ENCODE peak calls at places on chromosomes 1 and 21, in five cellular contexts. L is NT2/D1, K is A549, Y is GM13977, B is GM23248. F is an unnamed sample.

GRCh38 chr1:163876546-163876945 is 554.8 kb downstream of the NUF2 start:
- DNase-seq in L (no peak), K (no peak), Y (no peak), B (peak), F (no peak)

GRCh38 chr1:218447010-218447689 is 102.0 kb downstream of the TGFB2 start:
- DNase-seq in L (no peak), K (no peak), Y (no peak), B (no peak), F (no peak)

GRCh38 chr1:170162385-170163226 is 16.8 kb downstream of the NTMT2 start:
- DNase-seq in L (no peak), K (no peak), Y (no peak), B (peak), F (no peak)

GRCh38 chr1:54356680-54357147 is 49.5 kb downstream of the SSBP3 start:
- DNase-seq in L (no peak), K (no peak), Y (peak), B (no peak), F (no peak)

GRCh38 chr21:45939521-45940045 is 42.0 kb upstream of the COL6A1 start:
- DNase-seq in L (no peak), K (no peak), Y (no peak), B (no peak), F (no peak)

GRCh38 chr1:91404151-91405012 is at the start of gene HFM1:
- DNase-seq in L (peak), K (peak), Y (peak), B (peak), F (peak)

GRCh38 chr21:38282921-38283320 is 26.1 kb downstream of the KCNJ15 start:
- DNase-seq in L (no peak), K (no peak), Y (no peak), B (peak), F (no peak)

GRCh38 chr21:42564561-42564971 is 50.9 kb downstream of the SLC37A1 start:
- DNase-seq in L (no peak), K (no peak), Y (no peak), B (no peak), F (no peak)

GRCh38 chr1:83995649-83996048 is 3.3 kb downstream of the TTLL7 start:
- DNase-seq in L (no peak), K (no peak), Y (no peak), B (no peak), F (no peak)

GRCh38 chr1:45972621-45973020 is 159.8 kb downstream of the PIK3R3 start:
- DNase-seq in L (no peak), K (no peak), Y (no peak), B (no peak), F (no peak)

GRCh38 chr1:229225331-229225782 is 45.6 kb upstream of the RAB4A start:
- DNase-seq in L (no peak), K (no peak), Y (no peak), B (no peak), F (no peak)

GRCh38 chr1:67850611-67851075 is 17.4 kb upstream of the GNG12 start:
- DNase-seq in L (no peak), K (peak), Y (no peak), B (peak), F (no peak)

GRCh38 chr21:46188226-46189212 is 4.3 kb upstream of the SPATC1L start:
- DNase-seq in L (peak), K (peak), Y (no peak), B (peak), F (no peak)

GRCh38 chr1:161727343-161727924 is 6.1 kb downstream of the FCRLB start:
- DNase-seq in L (no peak), K (no peak), Y (peak), B (peak), F (no peak)

GRCh38 chr21:44755227-44755626 is 43.9 kb upstream of the TSPEAR start:
- DNase-seq in L (no peak), K (no peak), Y (no peak), B (no peak), F (no peak)

GRCh38 chr1:145962157-145963102 is 1.9 kb downstream of the ANKRD34A start:
- DNase-seq in L (no peak), K (no peak), Y (no peak), B (peak), F (no peak)

GRCh38 chr1:226438007-226438406 is 30.1 kb upstream of the PARP1 start:
- DNase-seq in L (no peak), K (no peak), Y (no peak), B (peak), F (no peak)

GRCh38 chr1:234866007-234866866 is 256.3 kb upstream of the IRF2BP2 start:
- DNase-seq in L (no peak), K (peak), Y (no peak), B (peak), F (no peak)

GRCh38 chr1:213689260-213689659 is 298.5 kb upstream of the PROX1 start:
- DNase-seq in L (no peak), K (no peak), Y (no peak), B (no peak), F (no peak)

GRCh38 chr21:38645282-38645681 is 147.0 kb upstream of the ERG start:
- DNase-seq in L (no peak), K (no peak), Y (no peak), B (peak), F (no peak)

GRCh38 chr1:66331641-66332523 is 202.1 kb upstream of the SGIP1 start:
- DNase-seq in L (no peak), K (peak), Y (no peak), B (peak), F (no peak)

GRCh38 chr21:42614811-42615342 is 38.5 kb upstream of the PDE9A start:
- DNase-seq in L (no peak), K (peak), Y (peak), B (peak), F (no peak)

GRCh38 chr1:111290640-111291039 is at the start of gene CHIA:
- DNase-seq in L (no peak), K (no peak), Y (no peak), B (no peak), F (no peak)